ENCODE peak calls at places on chromosome 5, in nine cellular contexts. One of them, this sample, is unnamed.

GRCh38 chr5:82613886-82614285 is 335.7 kb upstream of the RPS23 start:
- DNase-seq in NCI-H460: no peak
- DNase-seq in SW 1271: no peak
- DNase-seq in posterior vena cava: no peak
- DNase-seq in cardiac septum: no peak
- DNase-seq in NCI-H2029: no peak
- DNase-seq in mammary epithelial cell: peak
- DNase-seq in anterior cingulate cortex: no peak
- DNase-seq in aorta: no peak
- DNase-seq in this sample: no peak

GRCh38 chr5:54703091-54703490 is 185.5 kb downstream of the SNX18 start:
- DNase-seq in NCI-H460: no peak
- DNase-seq in SW 1271: no peak
- DNase-seq in posterior vena cava: peak
- DNase-seq in cardiac septum: no peak
- DNase-seq in NCI-H2029: no peak
- DNase-seq in mammary epithelial cell: peak
- DNase-seq in anterior cingulate cortex: no peak
- DNase-seq in aorta: peak
- DNase-seq in this sample: peak

GRCh38 chr5:74432240-74432639 is 208.3 kb downstream of the ENC1 start:
- DNase-seq in NCI-H460: no peak
- DNase-seq in SW 1271: no peak
- DNase-seq in posterior vena cava: no peak
- DNase-seq in cardiac septum: no peak
- DNase-seq in NCI-H2029: peak
- DNase-seq in mammary epithelial cell: no peak
- DNase-seq in anterior cingulate cortex: no peak
- DNase-seq in aorta: no peak
- DNase-seq in this sample: no peak

GRCh38 chr5:180291943-180292831 is at the start of gene MAPK9:
- DNase-seq in NCI-H460: peak
- DNase-seq in SW 1271: peak
- DNase-seq in posterior vena cava: peak
- DNase-seq in cardiac septum: peak
- DNase-seq in NCI-H2029: peak
- DNase-seq in mammary epithelial cell: peak
- DNase-seq in anterior cingulate cortex: peak
- DNase-seq in aorta: peak
- DNase-seq in this sample: peak

GRCh38 chr5:159987031-159987674 is 21.8 kb upstream of the TTC1 start:
- DNase-seq in NCI-H460: peak
- DNase-seq in SW 1271: peak
- DNase-seq in posterior vena cava: peak
- DNase-seq in cardiac septum: peak
- DNase-seq in NCI-H2029: peak
- DNase-seq in mammary epithelial cell: peak
- DNase-seq in anterior cingulate cortex: peak
- DNase-seq in aorta: peak
- DNase-seq in this sample: no peak

GRCh38 chr5:170109059-170110031 is 3.6 kb downstream of the FOXI1 start:
- DNase-seq in NCI-H460: no peak
- DNase-seq in SW 1271: no peak
- DNase-seq in posterior vena cava: no peak
- DNase-seq in cardiac septum: no peak
- DNase-seq in NCI-H2029: no peak
- DNase-seq in mammary epithelial cell: no peak
- DNase-seq in anterior cingulate cortex: no peak
- DNase-seq in aorta: no peak
- DNase-seq in this sample: no peak

GRCh38 chr5:130720355-130720754 is 444.7 kb downstream of the HINT1 start:
- DNase-seq in NCI-H460: peak
- DNase-seq in SW 1271: peak
- DNase-seq in posterior vena cava: no peak
- DNase-seq in cardiac septum: no peak
- DNase-seq in NCI-H2029: peak
- DNase-seq in mammary epithelial cell: peak
- DNase-seq in anterior cingulate cortex: no peak
- DNase-seq in aorta: no peak
- DNase-seq in this sample: peak

GRCh38 chr5:159877894-159878448 is 38.3 kb upstream of the ADRA1B start:
- DNase-seq in NCI-H460: no peak
- DNase-seq in SW 1271: no peak
- DNase-seq in posterior vena cava: no peak
- DNase-seq in cardiac septum: no peak
- DNase-seq in NCI-H2029: peak
- DNase-seq in mammary epithelial cell: no peak
- DNase-seq in anterior cingulate cortex: peak
- DNase-seq in aorta: no peak
- DNase-seq in this sample: no peak

GRCh38 chr5:180100621-180101450 is 29.3 kb upstream of the RNF130 start:
- DNase-seq in NCI-H460: no peak
- DNase-seq in SW 1271: no peak
- DNase-seq in posterior vena cava: no peak
- DNase-seq in cardiac septum: peak
- DNase-seq in NCI-H2029: no peak
- DNase-seq in mammary epithelial cell: no peak
- DNase-seq in anterior cingulate cortex: no peak
- DNase-seq in aorta: no peak
- DNase-seq in this sample: no peak

GRCh38 chr5:54018438-54018837 is 291.9 kb downstream of the ARL15 start:
- DNase-seq in NCI-H460: no peak
- DNase-seq in SW 1271: no peak
- DNase-seq in posterior vena cava: no peak
- DNase-seq in cardiac septum: no peak
- DNase-seq in NCI-H2029: no peak
- DNase-seq in mammary epithelial cell: no peak
- DNase-seq in anterior cingulate cortex: no peak
- DNase-seq in aorta: no peak
- DNase-seq in this sample: no peak

GRCh38 chr5:84088996-84089395 is 295.7 kb downstream of the EDIL3 start:
- DNase-seq in NCI-H460: peak
- DNase-seq in SW 1271: peak
- DNase-seq in posterior vena cava: no peak
- DNase-seq in cardiac septum: no peak
- DNase-seq in NCI-H2029: no peak
- DNase-seq in mammary epithelial cell: no peak
- DNase-seq in anterior cingulate cortex: no peak
- DNase-seq in aorta: no peak
- DNase-seq in this sample: peak

GRCh38 chr5:87127426-87127825 is 140.3 kb upstream of the RASA1 start:
- DNase-seq in NCI-H460: no peak
- DNase-seq in SW 1271: peak
- DNase-seq in posterior vena cava: no peak
- DNase-seq in cardiac septum: no peak
- DNase-seq in NCI-H2029: no peak
- DNase-seq in mammary epithelial cell: peak
- DNase-seq in anterior cingulate cortex: no peak
- DNase-seq in aorta: no peak
- DNase-seq in this sample: no peak

GRCh38 chr5:41841325-41841724 is 28.9 kb downstream of the OXCT1 start:
- DNase-seq in NCI-H460: no peak
- DNase-seq in SW 1271: no peak
- DNase-seq in posterior vena cava: no peak
- DNase-seq in cardiac septum: no peak
- DNase-seq in NCI-H2029: no peak
- DNase-seq in mammary epithelial cell: no peak
- DNase-seq in anterior cingulate cortex: no peak
- DNase-seq in aorta: no peak
- DNase-seq in this sample: no peak

GRCh38 chr5:27906911-27907590 is 868.7 kb upstream of the CDH9 start:
- DNase-seq in NCI-H460: no peak
- DNase-seq in SW 1271: no peak
- DNase-seq in posterior vena cava: no peak
- DNase-seq in cardiac septum: no peak
- DNase-seq in NCI-H2029: no peak
- DNase-seq in mammary epithelial cell: peak
- DNase-seq in anterior cingulate cortex: no peak
- DNase-seq in aorta: no peak
- DNase-seq in this sample: no peak

GRCh38 chr5:96569770-96570169 is 92.4 kb upstream of the CAST start:
- DNase-seq in NCI-H460: peak
- DNase-seq in SW 1271: no peak
- DNase-seq in posterior vena cava: no peak
- DNase-seq in cardiac septum: no peak
- DNase-seq in NCI-H2029: no peak
- DNase-seq in mammary epithelial cell: peak
- DNase-seq in anterior cingulate cortex: no peak
- DNase-seq in aorta: no peak
- DNase-seq in this sample: no peak

GRCh38 chr5:157828949-157829639 is 29.9 kb downstream of the CLINT1 start:
- DNase-seq in NCI-H460: peak
- DNase-seq in SW 1271: peak
- DNase-seq in posterior vena cava: no peak
- DNase-seq in cardiac septum: no peak
- DNase-seq in NCI-H2029: no peak
- DNase-seq in mammary epithelial cell: peak
- DNase-seq in anterior cingulate cortex: no peak
- DNase-seq in aorta: no peak
- DNase-seq in this sample: peak

GRCh38 chr5:38167562-38167996 is 90.8 kb upstream of the EGFLAM start:
- DNase-seq in NCI-H460: no peak
- DNase-seq in SW 1271: no peak
- DNase-seq in posterior vena cava: no peak
- DNase-seq in cardiac septum: no peak
- DNase-seq in NCI-H2029: no peak
- DNase-seq in mammary epithelial cell: no peak
- DNase-seq in anterior cingulate cortex: no peak
- DNase-seq in aorta: no peak
- DNase-seq in this sample: no peak

GRCh38 chr5:40359854-40360253 is 319.9 kb upstream of the PTGER4 start:
- DNase-seq in NCI-H460: no peak
- DNase-seq in SW 1271: no peak
- DNase-seq in posterior vena cava: no peak
- DNase-seq in cardiac septum: no peak
- DNase-seq in NCI-H2029: no peak
- DNase-seq in mammary epithelial cell: no peak
- DNase-seq in anterior cingulate cortex: no peak
- DNase-seq in aorta: no peak
- DNase-seq in this sample: no peak

GRCh38 chr5:15748266-15748665 is 248.3 kb downstream of the FBXL7 start:
- DNase-seq in NCI-H460: no peak
- DNase-seq in SW 1271: no peak
- DNase-seq in posterior vena cava: no peak
- DNase-seq in cardiac septum: no peak
- DNase-seq in NCI-H2029: no peak
- DNase-seq in mammary epithelial cell: peak
- DNase-seq in anterior cingulate cortex: no peak
- DNase-seq in aorta: no peak
- DNase-seq in this sample: no peak